ENCODE peak calls at places on chromosome 6, in five cellular contexts. N is endothelial cell of umbilical vein, Q is HepG2, E is GM23248, V is IMR-90. I is an unnamed sample.

GRCh38 chr6:47318236-47318974 is 8.7 kb upstream of the TNFRSF21 start:
- DNase-seq in V (no peak), E (no peak), N (no peak), Q (no peak), I (no peak)

GRCh38 chr6:70884074-70884983 is 72.5 kb downstream of the B3GAT2 start:
- DNase-seq in N (peak; percentile 55), V (peak; percentile 33), E (peak; percentile 71), Q (peak; percentile 59), I (peak; percentile 86)

GRCh38 chr6:119586250-119586882 is 236.8 kb upstream of the MAN1A1 start:
- DNase-seq in E (no peak), Q (no peak), V (no peak), N (no peak), I (no peak)

GRCh38 chr6:88481519-88481918 is 315.4 kb upstream of the CNR1 start:
- DNase-seq in E (no peak), Q (no peak), N (no peak), V (no peak), I (no peak)

GRCh38 chr6:139443226-139444112 is 69.0 kb upstream of the CITED2 start:
- DNase-seq in V (peak; percentile 67), N (no peak), Q (no peak), E (no peak), I (peak; percentile 32)

GRCh38 chr6:6715465-6715864 is 126.9 kb downstream of the LY86 start:
- DNase-seq in Q (no peak), V (no peak), N (no peak), E (no peak), I (no peak)

GRCh38 chr6:121652726-121653623 is 217.5 kb downstream of the GJA1 start:
- DNase-seq in E (peak; percentile 88), N (peak; percentile 96), V (peak; percentile 91), Q (no peak), I (peak; percentile 93)

GRCh38 chr6:162046324-162046723 is 681.2 kb downstream of the PRKN start:
- DNase-seq in N (no peak), V (no peak), E (no peak), Q (no peak), I (no peak)

GRCh38 chr6:134532694-134533624 is 215.0 kb upstream of the SGK1 start:
- DNase-seq in Q (no peak), E (no peak), N (no peak), V (no peak), I (no peak)

GRCh38 chr6:158220786-158221442 is 52.8 kb downstream of the GTF2H5 start:
- DNase-seq in E (peak; percentile 89), Q (peak; percentile 78), V (peak; percentile 78), N (peak; percentile 78), I (peak; percentile 94)

GRCh38 chr6:44731485-44732095 is 344.1 kb downstream of the CDC5L start:
- DNase-seq in Q (no peak), N (no peak), E (no peak), V (no peak), I (no peak)

GRCh38 chr6:52049252-52050050 is 38.0 kb downstream of the PKHD1 start:
- DNase-seq in N (peak; percentile 49), Q (peak; percentile 33), E (peak; percentile 63), V (peak; percentile 37), I (peak; percentile 75)

GRCh38 chr6:153231048-153231635 is 100.1 kb upstream of the RGS17 start:
- DNase-seq in E (peak; percentile 53), N (peak; percentile 33), Q (peak; percentile 40), V (peak; percentile 12), I (peak; percentile 50)

GRCh38 chr6:88566746-88567534 is 396.5 kb downstream of the RNGTT start:
- DNase-seq in Q (no peak), E (no peak), N (no peak), V (no peak), I (no peak)

GRCh38 chr6:39493717-39494116 is 171.2 kb upstream of the KCNK16 start:
- DNase-seq in V (no peak), E (peak; percentile 9), Q (no peak), N (no peak), I (peak; percentile 26)

GRCh38 chr6:136777651-136778050 is 14.6 kb downstream of the MAP3K5 start:
- DNase-seq in V (no peak), E (no peak), Q (no peak), N (no peak), I (no peak)

GRCh38 chr6:43852350-43852864 is 82.4 kb downstream of the VEGFA start:
- DNase-seq in N (no peak), E (no peak), V (no peak), Q (no peak), I (no peak)

GRCh38 chr6:33709605-33710295 is 1.8 kb downstream of the UQCC2 start:
- DNase-seq in Q (no peak), E (no peak), V (no peak), N (no peak), I (no peak)

GRCh38 chr6:137873273-137873762 is 6.3 kb downstream of the TNFAIP3 start:
- DNase-seq in V (peak; percentile 92), E (peak; percentile 91), Q (peak; percentile 99), N (peak; percentile 88), I (peak; percentile 96)

GRCh38 chr6:88725111-88725711 is 238.2 kb downstream of the RNGTT start:
- DNase-seq in N (no peak), Q (peak; percentile 4), V (peak; percentile 74), E (peak; percentile 28), I (peak; percentile 47)

GRCh38 chr6:137871299-137871698 is 4.2 kb downstream of the TNFAIP3 start:
- DNase-seq in V (no peak), E (no peak), Q (no peak), N (no peak), I (no peak)

DNA sequence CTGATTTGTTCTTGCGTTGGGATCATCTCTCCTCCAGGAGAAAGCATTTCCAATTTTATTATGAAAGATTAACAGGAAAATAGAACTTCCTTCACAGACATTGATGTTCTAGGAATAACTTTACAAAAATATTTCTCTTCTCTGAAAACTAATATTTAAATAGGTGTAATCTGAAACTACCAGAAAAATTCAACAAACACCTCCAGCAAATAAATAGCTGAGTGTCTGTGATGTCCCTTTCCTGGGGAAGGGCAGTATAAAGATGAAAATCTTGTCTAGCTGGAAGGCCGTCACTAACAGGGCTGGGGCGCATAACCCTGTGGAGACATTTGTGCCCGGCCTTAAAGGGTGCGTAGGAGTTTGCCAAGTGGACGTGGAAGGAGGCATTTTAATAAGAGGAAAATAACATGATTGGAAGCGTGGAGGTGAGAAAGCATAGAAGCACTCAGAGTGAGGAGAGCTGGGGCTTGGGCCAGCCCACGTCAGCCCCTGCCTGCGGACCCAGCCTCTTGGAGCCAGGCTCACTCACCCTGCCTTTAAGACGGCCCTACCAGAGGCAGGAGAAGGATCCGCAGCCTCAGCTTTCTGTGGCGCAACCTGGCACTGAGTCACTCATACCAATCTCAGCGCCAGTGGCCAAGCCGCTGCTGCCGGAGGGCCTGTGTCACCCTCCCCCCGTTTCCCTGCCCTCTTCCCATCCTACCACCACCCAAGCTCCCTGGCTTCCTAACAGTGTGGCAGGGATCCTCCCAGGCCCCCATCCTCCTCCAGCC is 284.9 kb downstream of the UST start:
- DNase-seq in E (peak; percentile 88), V (peak; percentile 85), N (no peak), Q (peak; percentile 9), I (peak; percentile 52)
- H3K9ac ChIP-seq in E (peak overlapping the region; percentile 75), V (peak overlapping the region; percentile 45), N (no peak overlapping the region), Q (peak overlapping the region; percentile 45), I (peak overlapping the region; percentile 86)

GRCh38 chr6:56156643-56157042 is 90.7 kb downstream of the COL21A1 start:
- DNase-seq in Q (peak; percentile 82), V (peak; percentile 40), E (no peak), N (peak; percentile 12), I (no peak)
- H3K27me3 ChIP-seq in Q (no peaks in the 10 kb centered on the region), V (no peaks in the 10 kb centered on the region), E (no peaks in the 10 kb centered on the region), N (no peaks in the 10 kb centered on the region), I (no peaks in the 10 kb centered on the region)

GRCh38 chr6:31730631-31731086 is 1.6 kb upstream of the DDAH2 start:
- DNase-seq in V (no peak), N (no peak), Q (no peak), E (no peak), I (no peak)
- H3K36me3 ChIP-seq in V (peaks cover 50% of the 10 kb centered on the region), N (peaks cover 19% of the 10 kb centered on the region), Q (peaks cover 42% of the 10 kb centered on the region), E (peaks cover 44% of the 10 kb centered on the region), I (peaks cover 50% of the 10 kb centered on the region)

GRCh38 chr6:57097596-57097995 is 7.6 kb downstream of the ZNF451 start:
- DNase-seq in Q (no peak), V (peak; percentile 59), N (no peak), E (peak; percentile 62), I (peak; percentile 25)
- H3K9ac ChIP-seq in Q (no peak overlapping the region), V (no peak overlapping the region), N (no peak overlapping the region), E (peak overlapping the region; percentile 5), I (no peak overlapping the region)